ENCODE peak calls at places on chromosomes 7 and 10, in eight cellular contexts. M is fibroblast of mammary gland, L is thyroid gland, G is lower leg skin, H is endothelial cell of umbilical vein, N is foreskin fibroblast, V is astrocyte, F is right lobe of liver. C is an unnamed sample.
A peak's percentile ranks its signal among the peaks of the same experiment; 100 is the strongest.

GRCh38 chr10:35208536-35208935 is 81.9 kb downstream of the CREM start:
- DNase-seq in M (peak; percentile 28), L (no peak), G (no peak), H (no peak), N (no peak), V (no peak), F (peak; percentile 54), C (no peak)

GRCh38 chr7:28808786-28809533 is 149.2 kb downstream of the TRIL start:
- DNase-seq in M (peak; percentile 66), L (peak; percentile 14), G (no peak), H (no peak), N (peak; percentile 64), V (peak; percentile 27), F (peak; percentile 28), C (no peak)

GRCh38 chr7:33091111-33091531 is 18.1 kb downstream of the RP9 start:
- DNase-seq in M (peak; percentile 18), L (no peak), G (no peak), H (no peak), N (peak; percentile 49), V (peak; percentile 92), F (no peak), C (no peak)

GRCh38 chr7:54874804-54875203 is 115.8 kb upstream of the SEC61G start:
- DNase-seq in M (no peak), L (no peak), G (no peak), H (no peak), N (peak; percentile 14), V (no peak), F (no peak), C (no peak)

GRCh38 chr7:42566981-42567510 is 330.0 kb upstream of the GLI3 start:
- DNase-seq in M (no peak), L (no peak), G (no peak), H (no peak), N (no peak), V (no peak), F (no peak), C (no peak)

GRCh38 chr10:49252313-49253034 is 46.5 kb upstream of the C10orf71 start:
- DNase-seq in M (no peak), L (no peak), G (no peak), H (no peak), N (no peak), V (no peak), F (no peak), C (no peak)

GRCh38 chr10:59894114-59894513 is 12.2 kb downstream of the CCDC6 start:
- DNase-seq in M (peak; percentile 92), L (peak; percentile 87), G (no peak), H (no peak), N (peak; percentile 86), V (peak; percentile 94), F (no peak), C (peak; percentile 74)

GRCh38 chr10:123530166-123530870 is 135.8 kb upstream of the GPR26 start:
- DNase-seq in M (no peak), L (no peak), G (no peak), H (no peak), N (no peak), V (no peak), F (no peak), C (no peak)

GRCh38 chr7:43585521-43585920 is 2.6 kb downstream of the STK17A start:
- DNase-seq in M (peak; percentile 82), L (no peak), G (no peak), H (peak; percentile 67), N (peak; percentile 73), V (peak; percentile 82), F (no peak), C (no peak)

GRCh38 chr7:23184709-23185354 is 3.0 kb downstream of the NUP42 start:
- DNase-seq in M (peak; percentile 68), L (no peak), G (peak; percentile 68), H (peak; percentile 45), N (peak; percentile 81), V (peak; percentile 16), F (no peak), C (no peak)

GRCh38 chr7:157937432-157937831 is 600.6 kb downstream of the DNAJB6 start:
- DNase-seq in M (no peak), L (no peak), G (no peak), H (no peak), N (no peak), V (no peak), F (no peak), C (no peak)

GRCh38 chr7:91657386-91658120 is 222.9 kb downstream of the MTERF1 start:
- DNase-seq in M (peak; percentile 91), L (no peak), G (peak; percentile 18), H (no peak), N (peak; percentile 91), V (peak; percentile 99), F (no peak), C (no peak)

GRCh38 chr7:96786261-96786997 is 76.8 kb upstream of the SEM1 start:
- DNase-seq in M (no peak), L (peak; percentile 18), G (peak; percentile 45), H (peak; percentile 6), N (no peak), V (no peak), F (no peak), C (no peak)

GRCh38 chr10:30366829-30367228 is 17.8 kb upstream of the MTPAP start:
- DNase-seq in M (no peak), L (no peak), G (no peak), H (no peak), N (no peak), V (no peak), F (no peak), C (no peak)

GRCh38 chr7:17677408-17677807 is 262.9 kb downstream of the SNX13 start:
- DNase-seq in M (peak; percentile 78), L (no peak), G (no peak), H (no peak), N (peak; percentile 68), V (peak; percentile 69), F (no peak), C (no peak)

GRCh38 chr7:39978252-39978934 is 28.3 kb downstream of the CDK13 start:
- DNase-seq in M (no peak), L (no peak), G (no peak), H (no peak), N (no peak), V (no peak), F (no peak), C (no peak)

GRCh38 chr7:36215017-36215621 is 62.1 kb downstream of the EEPD1 start:
- DNase-seq in M (no peak), L (no peak), G (no peak), H (no peak), N (no peak), V (no peak), F (no peak), C (no peak)

GRCh38 chr7:151632750-151633515 is 113.2 kb upstream of the RHEB start:
- DNase-seq in M (peak; percentile 53), L (peak; percentile 50), G (peak; percentile 26), H (peak; percentile 34), N (peak; percentile 38), V (peak; percentile 44), F (peak; percentile 68), C (peak; percentile 53)

GRCh38 chr7:151630349-151630748 is 110.7 kb upstream of the RHEB start:
- DNase-seq in M (no peak), L (no peak), G (no peak), H (no peak), N (no peak), V (no peak), F (no peak), C (no peak)

GRCh38 chr7:151629873-151630272 is 110.2 kb upstream of the RHEB start:
- DNase-seq in M (no peak), L (no peak), G (no peak), H (no peak), N (no peak), V (no peak), F (no peak), C (no peak)

GRCh38 chr7:151631968-151632749 is 112.5 kb upstream of the RHEB start:
- DNase-seq in M (peak; percentile 61), L (peak; percentile 94), G (peak; percentile 37), H (peak; percentile 68), N (peak; percentile 92), V (peak; percentile 55), F (peak; percentile 89), C (peak; percentile 85)

GRCh38 chr7:151631149-151631967 is 111.7 kb upstream of the RHEB start:
- DNase-seq in M (no peak), L (no peak), G (no peak), H (peak; percentile 54), N (no peak), V (no peak), F (no peak), C (no peak)
- TF ChIP-seq CTCF in M (peak; percentile 15), L (no peak), G (no peak), H (no peak), N (no peak), V (no peak), F (no peak), C (no peak)

GRCh38 chr10:5582736-5583135 is 58.0 kb downstream of the CALML3 start:
- DNase-seq in M (no peak), L (no peak), G (no peak), H (no peak), N (no peak), V (no peak), F (no peak), C (no peak)
- TF ChIP-seq CTCF in M (no peak), L (no peak), G (no peak), H (peak; percentile 18), N (no peak), V (no peak), F (no peak), C (no peak)

DNA sequence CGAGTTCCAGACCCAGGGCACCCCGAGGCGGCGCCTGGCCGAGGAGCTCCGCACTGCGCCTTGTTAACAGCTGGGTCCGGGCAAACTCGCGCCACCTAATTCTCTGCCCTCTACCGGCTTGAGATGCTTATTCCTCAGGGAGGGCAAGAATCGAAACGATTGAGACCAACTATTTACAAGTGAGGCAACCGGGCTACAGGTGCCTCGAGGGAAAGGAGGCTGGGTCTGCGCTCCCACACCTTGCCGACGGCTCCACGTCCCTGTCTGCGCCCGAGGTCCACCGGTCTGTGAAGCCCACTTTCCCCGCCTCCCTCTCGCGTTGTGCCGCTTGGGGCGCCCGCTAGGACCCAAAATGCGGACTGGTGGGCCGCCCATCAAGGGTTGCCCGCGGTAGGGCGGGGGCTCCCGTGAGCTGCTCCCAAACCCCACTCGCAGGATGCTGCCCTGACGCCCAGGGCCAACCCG is 527 bp downstream of the AKR1B1 start:
- DNase-seq in M (no peak), L (peak; percentile 56), G (no peak), H (peak; percentile 60), N (peak; percentile 79), V (no peak), F (peak; percentile 35), C (peak; percentile 47)
- TF ChIP-seq CTCF in M (peak; percentile 12), L (no peak), G (no peak), H (peak; percentile 45), N (peak; percentile 38), V (peak; percentile 20), F (no peak), C (no peak)

DNA sequence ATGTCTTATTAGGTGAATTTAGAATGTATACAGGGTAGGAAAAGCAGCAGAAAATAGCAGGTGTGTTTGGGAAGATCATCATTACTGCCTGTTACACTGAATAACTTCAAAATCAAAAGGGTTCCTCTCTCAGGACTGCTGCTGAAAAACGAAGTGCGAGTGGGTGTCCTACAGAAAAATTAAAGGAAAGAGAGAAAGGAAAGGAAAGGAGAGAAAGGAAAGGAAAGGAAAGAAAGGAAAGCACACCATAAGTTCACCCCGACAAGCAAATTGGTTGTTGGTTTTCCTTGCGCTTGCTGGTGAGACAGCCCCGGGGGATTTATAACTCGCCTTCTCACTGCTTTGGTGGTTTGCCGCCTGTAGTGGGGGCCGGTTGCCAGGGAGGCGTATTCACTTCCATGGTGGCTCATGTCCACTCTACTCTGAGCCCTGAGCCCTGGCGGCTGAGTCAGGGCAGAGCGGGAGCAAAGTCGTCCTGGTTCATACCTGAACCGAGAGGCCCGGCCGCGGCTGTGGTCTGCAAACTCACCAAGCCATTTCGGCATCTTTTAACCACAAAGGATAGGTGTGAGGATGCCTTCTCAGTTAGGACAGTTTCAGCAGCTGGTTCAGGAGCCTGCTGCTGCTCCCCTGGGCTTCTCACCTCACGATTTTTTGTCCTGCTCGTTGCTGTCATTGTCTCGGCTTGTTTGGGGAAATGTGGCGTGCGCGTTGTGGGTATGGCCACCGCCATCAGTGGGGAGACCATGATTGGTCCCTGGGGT is 26.1 kb downstream of the INPP5A start:
- DNase-seq in M (peak; percentile 29), L (no peak), G (no peak), H (no peak), N (no peak), V (peak; percentile 37), F (no peak), C (no peak)
- TF ChIP-seq CTCF in M (no peak), L (no peak), G (no peak), H (no peak), N (no peak), V (no peak), F (no peak), C (no peak)